ENCODE peak calls at places on chromosome 16, in nine cellular contexts. W, I, D, X, F, O, K, Z and P are unnamed samples.

GRCh38 chr16:48444574-48444973 is 59.4 kb upstream of the SIAH1 start:
- DNase-seq in W (no peak), I (no peak), D (peak), X (peak), F (peak), O (peak), K (peak), Z (no peak), P (no peak)

GRCh38 chr16:67967956-67968439 is 439 bp downstream of the SLC12A4 start:
- DNase-seq in W (no peak), I (peak), D (no peak), X (no peak), F (peak), O (no peak), K (no peak), Z (no peak), P (no peak)

GRCh38 chr16:72560617-72561016 is 388.7 kb upstream of the PMFBP1 start:
- DNase-seq in W (no peak), I (no peak), D (no peak), X (no peak), F (no peak), O (no peak), K (no peak), Z (no peak), P (no peak)

GRCh38 chr16:84414789-84415326 is 46.5 kb downstream of the ATP2C2 start:
- DNase-seq in W (no peak), I (no peak), D (no peak), X (no peak), F (no peak), O (no peak), K (no peak), Z (no peak), P (peak)

GRCh38 chr16:77794586-77794985 is 6.2 kb downstream of the VAT1L start:
- DNase-seq in W (no peak), I (no peak), D (no peak), X (no peak), F (peak), O (no peak), K (no peak), Z (no peak), P (no peak)

GRCh38 chr16:64459821-64460220 is 662.0 kb downstream of the CDH11 start:
- DNase-seq in W (no peak), I (no peak), D (no peak), X (peak), F (peak), O (no peak), K (peak), Z (no peak), P (peak)

GRCh38 chr16:58499092-58499511 is 841 bp upstream of the NDRG4 start:
- DNase-seq in W (no peak), I (peak), D (no peak), X (no peak), F (no peak), O (peak), K (no peak), Z (no peak), P (no peak)

GRCh38 chr16:3362931-3363330 is 7.2 kb downstream of the OR2C1 start:
- DNase-seq in W (no peak), I (no peak), D (no peak), X (no peak), F (no peak), O (no peak), K (no peak), Z (no peak), P (no peak)

GRCh38 chr16:5496013-5496412 is 398.4 kb upstream of the EEF2KMT start:
- DNase-seq in W (no peak), I (no peak), D (no peak), X (no peak), F (no peak), O (no peak), K (no peak), Z (no peak), P (no peak)

GRCh38 chr16:89144681-89145080 is 26.9 kb upstream of the CDH15 start:
- DNase-seq in W (peak), I (no peak), D (no peak), X (no peak), F (no peak), O (no peak), K (no peak), Z (no peak), P (no peak)

GRCh38 chr16:89143201-89143741 is 28.3 kb upstream of the CDH15 start:
- DNase-seq in W (peak), I (no peak), D (no peak), X (no peak), F (no peak), O (no peak), K (no peak), Z (no peak), P (no peak)

GRCh38 chr16:89143911-89144675 is 27.5 kb upstream of the CDH15 start:
- DNase-seq in W (peak), I (no peak), D (no peak), X (no peak), F (no peak), O (no peak), K (no peak), Z (no peak), P (no peak)

GRCh38 chr16:89146211-89147005 is 25.1 kb upstream of the CDH15 start:
- DNase-seq in W (peak), I (no peak), D (no peak), X (no peak), F (no peak), O (no peak), K (no peak), Z (no peak), P (no peak)

DNA sequence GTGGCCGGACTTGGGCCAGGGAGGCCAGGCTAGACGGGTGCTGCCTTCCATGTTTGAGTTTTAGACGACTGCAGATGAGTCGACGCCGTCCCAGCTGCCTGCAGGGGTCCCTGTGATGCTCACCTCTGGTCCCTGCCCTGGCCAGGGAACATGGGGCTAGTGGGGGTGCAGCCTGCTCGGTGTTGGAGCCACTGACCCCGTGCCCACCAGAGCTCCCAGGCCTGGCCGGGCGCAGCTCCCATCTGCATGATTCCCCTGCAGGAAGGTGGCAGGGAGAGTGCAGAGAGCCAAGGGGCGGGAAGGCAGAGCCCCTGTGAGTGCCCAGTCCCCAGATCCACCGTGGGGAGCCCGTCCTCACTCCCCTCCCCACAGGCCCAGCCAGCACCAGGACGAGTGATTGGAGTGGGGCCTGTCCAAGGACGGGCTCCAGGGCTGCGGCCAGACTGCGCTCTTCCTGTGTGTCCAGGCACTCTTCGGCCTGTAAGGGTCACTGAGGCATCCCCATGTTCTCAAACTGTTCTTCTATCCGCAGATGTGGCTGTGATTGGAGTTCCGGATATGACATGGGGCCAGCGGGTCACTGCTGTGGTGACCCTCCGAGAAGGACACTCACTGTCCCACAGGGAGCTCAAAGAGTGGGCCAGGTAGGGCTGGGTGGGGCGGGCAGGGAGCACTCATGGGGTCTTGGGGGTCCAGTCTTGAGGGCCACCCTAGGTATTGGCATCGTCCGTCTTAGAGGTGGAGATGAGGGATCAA is 26.0 kb upstream of the CDH15 start:
- DNase-seq in W (peak), I (no peak), D (no peak), X (no peak), F (no peak), O (no peak), K (no peak), Z (no peak), P (no peak)
- TF ChIP-seq POLR2A in W (no peak), I (no peak), D (no peak), X (no peak), F (no peak), O (no peak), K (no peak), Z (no peak), P (no peak)

GRCh38 chr16:2038359-2039285 is 9.0 kb downstream of the NTHL1 start:
- DNase-seq in W (no peak), I (peak), D (no peak), X (no peak), F (no peak), O (peak), K (no peak), Z (peak), P (peak)
- H3K4me3 ChIP-seq in W (no peak), I (no peak), D (no peak), X (no peak), F (no peak), O (no peak), K (no peak), Z (no peak), P (no peak)

GRCh38 chr16:921321-921905 is 49.4 kb downstream of the LMF1 start:
- DNase-seq in W (no peak), I (no peak), D (no peak), X (no peak), F (no peak), O (no peak), K (no peak), Z (no peak), P (no peak)
- H3K27ac ChIP-seq in W (no peak), I (peak), D (no peak), X (no peak), F (peak), O (peak), K (no peak), Z (no peak), P (no peak)

GRCh38 chr16:8795818-8796217 is 1.6 kb downstream of the TMEM186 start:
- DNase-seq in W (no peak), I (no peak), D (no peak), X (no peak), F (no peak), O (no peak), K (no peak), Z (no peak), P (no peak)

GRCh38 chr16:8798535-8799157 is 1.0 kb downstream of the PMM2 start:
- DNase-seq in W (no peak), I (no peak), D (no peak), X (no peak), F (no peak), O (no peak), K (no peak), Z (no peak), P (no peak)

GRCh38 chr16:8798174-8798527 is 512 bp downstream of the PMM2 start:
- DNase-seq in W (no peak), I (no peak), D (peak), X (peak), F (peak), O (no peak), K (no peak), Z (no peak), P (no peak)

GRCh38 chr16:8796469-8797363 is 723 bp downstream of the TMEM186 start:
- DNase-seq in W (no peak), I (no peak), D (no peak), X (no peak), F (no peak), O (no peak), K (no peak), Z (no peak), P (no peak)

GRCh38 chr16:8797364-8798173 is at the start of the genes PMM2 and TMEM186:
- DNase-seq in W (peak), I (peak), D (peak), X (peak), F (peak), O (peak), K (peak), Z (peak), P (peak)
- TF ChIP-seq POLR2A in W (peak), I (peak), D (no peak), X (no peak), F (peak), O (peak), K (peak), Z (peak), P (no peak)

DNA sequence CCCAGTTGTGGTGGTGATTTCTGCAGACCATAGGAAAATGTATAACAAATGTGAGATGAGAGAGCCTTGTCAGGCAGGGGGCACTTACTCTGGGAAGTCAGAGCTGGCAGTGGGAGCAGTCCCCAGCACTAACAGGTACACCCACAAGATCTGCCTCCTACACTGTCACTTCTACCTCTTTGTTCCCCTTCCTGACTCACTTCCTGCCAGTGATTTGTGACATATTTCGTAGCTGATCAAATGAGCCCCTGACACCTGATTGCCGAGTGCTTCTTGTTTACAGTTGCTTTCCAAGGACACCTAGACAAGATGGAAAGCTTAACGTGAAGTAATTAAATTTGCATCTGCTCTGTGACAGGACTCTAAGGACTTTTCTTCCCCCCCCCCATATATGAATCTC is 40.5 kb downstream of the FTO start:
- DNase-seq in W (no peak), I (no peak), D (no peak), X (no peak), F (no peak), O (no peak), K (no peak), Z (no peak), P (no peak)
- H3K4me3 ChIP-seq in W (no peak), I (no peak), D (peak), X (no peak), F (no peak), O (no peak), K (no peak), Z (no peak), P (no peak)

GRCh38 chr16:1420540-1421205 is at the start of gene UQCC4:
- DNase-seq in W (peak), I (peak), D (peak), X (peak), F (peak), O (peak), K (peak), Z (peak), P (peak)

GRCh38 chr16:1424028-1424427 is 3.5 kb upstream of the UQCC4 start:
- DNase-seq in W (no peak), I (no peak), D (no peak), X (no peak), F (no peak), O (no peak), K (no peak), Z (no peak), P (no peak)

GRCh38 chr16:1422076-1422475 is 1.5 kb upstream of the UQCC4 start:
- DNase-seq in W (no peak), I (no peak), D (no peak), X (no peak), F (no peak), O (no peak), K (no peak), Z (no peak), P (no peak)

GRCh38 chr16:1416521-1416941 is 2.0 kb upstream of the UNKL start:
- DNase-seq in W (no peak), I (no peak), D (no peak), X (no peak), F (no peak), O (no peak), K (no peak), Z (no peak), P (no peak)

GRCh38 chr16:1420111-1420539 is 422 bp downstream of the UQCC4 start:
- DNase-seq in W (peak), I (no peak), D (no peak), X (peak), F (no peak), O (no peak), K (no peak), Z (peak), P (no peak)
- H3K27ac ChIP-seq in W (peak), I (peak), D (peak), X (peak), F (peak), O (peak), K (peak), Z (no peak), P (peak)